ENCODE peak calls at places on chromosome 12, in seven cellular contexts. One of them, this sample, is unnamed.

GRCh38 chr12:43653917-43654316 is 101.9 kb upstream of the ADAMTS20 start:
- DNase-seq in neuronal stem cell: no peak
- DNase-seq in mesenchymal stem cell: no peak
- DNase-seq in H9: no peak
- DNase-seq in trophoblast cell: no peak
- DNase-seq in IMR-90: no peak
- DNase-seq in H1: no peak
- DNase-seq in this sample: no peak

GRCh38 chr12:56775638-56776037 is 12.5 kb downstream of the HSD17B6 start:
- DNase-seq in mesenchymal stem cell: no peak
- DNase-seq in H9: no peak
- DNase-seq in trophoblast cell: no peak
- DNase-seq in neuronal stem cell: no peak
- DNase-seq in H1: no peak
- DNase-seq in IMR-90: no peak
- DNase-seq in this sample: no peak

GRCh38 chr12:105480162-105480561 is 149.7 kb downstream of the C12orf75 start:
- DNase-seq in neuronal stem cell: no peak
- DNase-seq in H9: no peak
- DNase-seq in mesenchymal stem cell: peak; percentile 46
- DNase-seq in H1: no peak
- DNase-seq in trophoblast cell: no peak
- DNase-seq in IMR-90: peak; percentile 31
- DNase-seq in this sample: peak; percentile 65

GRCh38 chr12:100901266-100901665 is 106.7 kb downstream of the ANO4 start:
- DNase-seq in IMR-90: no peak
- DNase-seq in mesenchymal stem cell: no peak
- DNase-seq in trophoblast cell: no peak
- DNase-seq in H9: no peak
- DNase-seq in neuronal stem cell: no peak
- DNase-seq in H1: no peak
- DNase-seq in this sample: no peak

GRCh38 chr12:18723752-18724151 is 14.1 kb downstream of the PLCZ1 start:
- DNase-seq in mesenchymal stem cell: peak; percentile 82
- DNase-seq in IMR-90: peak; percentile 93
- DNase-seq in trophoblast cell: peak; percentile 11
- DNase-seq in H1: no peak
- DNase-seq in H9: no peak
- DNase-seq in neuronal stem cell: no peak
- DNase-seq in this sample: peak; percentile 45

GRCh38 chr12:118397693-118398440 is 21.5 kb downstream of the SUDS3 start:
- DNase-seq in trophoblast cell: no peak
- DNase-seq in H9: no peak
- DNase-seq in neuronal stem cell: no peak
- DNase-seq in mesenchymal stem cell: no peak
- DNase-seq in H1: no peak
- DNase-seq in IMR-90: peak; percentile 13
- DNase-seq in this sample: no peak

GRCh38 chr12:114760151-114760877 is 76.3 kb upstream of the TBX3 start:
- DNase-seq in neuronal stem cell: no peak
- DNase-seq in H9: no peak
- DNase-seq in H1: no peak
- DNase-seq in mesenchymal stem cell: no peak
- DNase-seq in IMR-90: no peak
- DNase-seq in trophoblast cell: peak; percentile 93
- DNase-seq in this sample: no peak

GRCh38 chr12:69684472-69684871 is 14.6 kb downstream of the BEST3 start:
- DNase-seq in H9: no peak
- DNase-seq in mesenchymal stem cell: no peak
- DNase-seq in neuronal stem cell: no peak
- DNase-seq in trophoblast cell: no peak
- DNase-seq in IMR-90: no peak
- DNase-seq in H1: no peak
- DNase-seq in this sample: no peak

GRCh38 chr12:91111366-91112321 is at the start of gene LUM:
- DNase-seq in neuronal stem cell: peak; percentile 6
- DNase-seq in H1: no peak
- DNase-seq in H9: no peak
- DNase-seq in trophoblast cell: no peak
- DNase-seq in mesenchymal stem cell: peak; percentile 91
- DNase-seq in IMR-90: peak; percentile 69
- DNase-seq in this sample: peak; percentile 36

GRCh38 chr12:48631071-48631470 is 51.0 kb downstream of the KANSL2 start:
- DNase-seq in trophoblast cell: no peak
- DNase-seq in neuronal stem cell: peak; percentile 0
- DNase-seq in IMR-90: no peak
- DNase-seq in mesenchymal stem cell: no peak
- DNase-seq in H1: no peak
- DNase-seq in H9: no peak
- DNase-seq in this sample: no peak

GRCh38 chr12:1130571-1130970 is 139.5 kb downstream of the ERC1 start:
- DNase-seq in trophoblast cell: no peak
- DNase-seq in mesenchymal stem cell: no peak
- DNase-seq in IMR-90: no peak
- DNase-seq in neuronal stem cell: no peak
- DNase-seq in H1: no peak
- DNase-seq in H9: no peak
- DNase-seq in this sample: no peak

GRCh38 chr12:131085125-131085815 is 131.6 kb downstream of the ADGRD1 start:
- DNase-seq in neuronal stem cell: no peak
- DNase-seq in trophoblast cell: no peak
- DNase-seq in IMR-90: no peak
- DNase-seq in H9: peak; percentile 24
- DNase-seq in mesenchymal stem cell: no peak
- DNase-seq in H1: no peak
- DNase-seq in this sample: no peak

GRCh38 chr12:27274706-27275105 is 30.6 kb downstream of the STK38L start:
- DNase-seq in H9: no peak
- DNase-seq in trophoblast cell: no peak
- DNase-seq in mesenchymal stem cell: no peak
- DNase-seq in H1: no peak
- DNase-seq in IMR-90: peak; percentile 31
- DNase-seq in neuronal stem cell: no peak
- DNase-seq in this sample: no peak

GRCh38 chr12:73225941-73226340 is 953.8 kb downstream of the TRHDE start:
- DNase-seq in H1: no peak
- DNase-seq in mesenchymal stem cell: no peak
- DNase-seq in IMR-90: no peak
- DNase-seq in trophoblast cell: no peak
- DNase-seq in H9: no peak
- DNase-seq in neuronal stem cell: no peak
- DNase-seq in this sample: no peak
- H2AK5ac ChIP-seq in H1: no peak overlapping the region
- H2AK5ac ChIP-seq in mesenchymal stem cell: no peak overlapping the region
- H2AK5ac ChIP-seq in IMR-90: no peak overlapping the region
- H2AK5ac ChIP-seq in trophoblast cell: no peak overlapping the region
- H2AK5ac ChIP-seq in H9: no peak overlapping the region
- H2AK5ac ChIP-seq in neuronal stem cell: no peak overlapping the region
- H2AK5ac ChIP-seq in this sample: no peak overlapping the region

GRCh38 chr12:65747338-65747737 is 76.9 kb upstream of the HMGA2 start:
- DNase-seq in neuronal stem cell: no peak
- DNase-seq in H9: no peak
- DNase-seq in mesenchymal stem cell: no peak
- DNase-seq in H1: no peak
- DNase-seq in trophoblast cell: no peak
- DNase-seq in IMR-90: no peak
- DNase-seq in this sample: no peak
- H2AK5ac ChIP-seq in neuronal stem cell: no peak overlapping the region
- H2AK5ac ChIP-seq in H9: no peak overlapping the region
- H2AK5ac ChIP-seq in mesenchymal stem cell: no peak overlapping the region
- H2AK5ac ChIP-seq in H1: no peak overlapping the region
- H2AK5ac ChIP-seq in trophoblast cell: no peak overlapping the region
- H2AK5ac ChIP-seq in IMR-90: no peak overlapping the region
- H2AK5ac ChIP-seq in this sample: no peak overlapping the region

GRCh38 chr12:92341333-92341691 is 195.7 kb upstream of the BTG1 start:
- DNase-seq in H9: no peak
- DNase-seq in H1: no peak
- DNase-seq in trophoblast cell: peak; percentile 4
- DNase-seq in neuronal stem cell: no peak
- DNase-seq in IMR-90: no peak
- DNase-seq in mesenchymal stem cell: peak; percentile 12
- DNase-seq in this sample: no peak
- H2AK5ac ChIP-seq in H9: no peak overlapping the region
- H2AK5ac ChIP-seq in H1: no peak overlapping the region
- H2AK5ac ChIP-seq in trophoblast cell: no peak overlapping the region
- H2AK5ac ChIP-seq in neuronal stem cell: no peak overlapping the region
- H2AK5ac ChIP-seq in IMR-90: no peak overlapping the region
- H2AK5ac ChIP-seq in mesenchymal stem cell: no peak overlapping the region
- H2AK5ac ChIP-seq in this sample: no peak overlapping the region

DNA sequence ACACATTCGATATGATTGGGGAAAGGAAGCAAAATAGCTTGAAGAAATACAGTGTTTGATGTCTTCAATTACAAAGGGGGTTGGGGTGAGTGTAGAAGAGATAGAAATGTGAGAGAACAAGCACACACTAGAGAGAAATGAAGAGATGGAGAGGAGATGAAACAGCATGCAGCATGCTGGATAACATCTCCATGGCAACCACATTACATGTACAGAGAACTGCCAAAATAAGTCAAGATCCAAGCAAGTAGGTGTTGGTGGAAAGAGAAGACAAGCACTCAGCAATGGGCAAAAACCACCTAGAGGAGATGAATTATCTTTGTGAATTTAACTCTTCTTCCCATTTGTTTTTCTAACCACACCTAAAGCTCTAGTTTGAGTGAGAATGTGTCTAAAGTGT is 289.8 kb downstream of the GRIN2B start:
- DNase-seq in H9: no peak
- DNase-seq in trophoblast cell: no peak
- DNase-seq in H1: no peak
- DNase-seq in IMR-90: no peak
- DNase-seq in neuronal stem cell: no peak
- DNase-seq in mesenchymal stem cell: no peak
- DNase-seq in this sample: no peak
- H2AK5ac ChIP-seq in H9: no peak overlapping the region
- H2AK5ac ChIP-seq in trophoblast cell: no peak overlapping the region
- H2AK5ac ChIP-seq in H1: no peak overlapping the region
- H2AK5ac ChIP-seq in IMR-90: no peak overlapping the region
- H2AK5ac ChIP-seq in neuronal stem cell: no peak overlapping the region
- H2AK5ac ChIP-seq in mesenchymal stem cell: no peak overlapping the region
- H2AK5ac ChIP-seq in this sample: no peak overlapping the region

DNA sequence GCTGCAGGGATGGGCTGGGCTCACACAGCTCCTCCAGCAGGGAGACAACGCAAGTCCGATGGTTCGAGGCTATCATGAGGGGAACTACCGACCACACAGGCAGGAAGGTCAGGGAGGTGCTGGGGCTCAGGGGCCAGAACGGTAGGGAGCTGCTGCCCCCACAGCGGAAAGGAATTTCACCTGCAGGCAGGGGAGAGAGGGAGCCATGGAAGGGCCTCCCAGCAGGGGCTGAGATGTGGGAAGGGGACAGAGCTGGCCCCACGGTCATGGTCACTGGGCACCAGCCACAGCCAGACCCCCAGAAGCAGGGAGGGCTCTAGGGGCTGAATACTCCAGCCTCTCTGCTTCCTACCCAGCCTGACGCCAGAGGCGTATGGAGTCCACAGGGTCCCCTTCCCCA is 103.1 kb downstream of the SCARB1 start:
- DNase-seq in trophoblast cell: no peak
- DNase-seq in IMR-90: no peak
- DNase-seq in H9: no peak
- DNase-seq in neuronal stem cell: no peak
- DNase-seq in H1: no peak
- DNase-seq in mesenchymal stem cell: no peak
- DNase-seq in this sample: no peak
- H2AK5ac ChIP-seq in trophoblast cell: peak overlapping the region; percentile 11
- H2AK5ac ChIP-seq in IMR-90: peak overlapping the region; percentile 93
- H2AK5ac ChIP-seq in H9: no peak overlapping the region
- H2AK5ac ChIP-seq in neuronal stem cell: peak overlapping the region; percentile 78
- H2AK5ac ChIP-seq in H1: no peak overlapping the region
- H2AK5ac ChIP-seq in mesenchymal stem cell: peak overlapping the region; percentile 96
- H2AK5ac ChIP-seq in this sample: no peak overlapping the region